ENCODE peak calls at places on chromosomes 7 and 10, in ten cellular contexts. Q is HFF-Myc, V is lower leg skin, A is SK-N-SH, N is fibroblast of villous mesenchyme, G is GM12864, I is neural crest cell, R is psoas muscle, S is MCF 10A, B is left lung. F is an unnamed sample.

GRCh38 chr10:125158528-125159485 is 1.6 kb downstream of the CTBP2 start:
- DNase-seq in Q (no peak), V (peak; percentile 87), A (peak; percentile 81), N (peak; percentile 76), G (no peak), I (no peak), R (peak; percentile 78), S (peak; percentile 47), B (peak; percentile 52), F (peak; percentile 74)

GRCh38 chr10:14603539-14604102 is 171.1 kb downstream of the FAM107B start:
- DNase-seq in Q (no peak), V (no peak), A (peak; percentile 76), N (no peak), G (no peak), I (peak; percentile 23), R (peak; percentile 46), S (no peak), B (no peak), F (no peak)

GRCh38 chr7:44391171-44391570 is 65.8 kb upstream of the CAMK2B start:
- DNase-seq in Q (no peak), V (peak; percentile 64), A (no peak), N (no peak), G (no peak), I (no peak), R (no peak), S (no peak), B (no peak), F (no peak)

GRCh38 chr7:64882341-64883112 is 20.5 kb upstream of the ZNF273 start:
- DNase-seq in Q (no peak), V (peak; percentile 89), A (peak; percentile 41), N (peak; percentile 27), G (no peak), I (no peak), R (peak; percentile 85), S (no peak), B (peak; percentile 59), F (peak; percentile 41)

GRCh38 chr7:130854481-130854880 is 120.5 kb upstream of the KLF14 start:
- DNase-seq in Q (no peak), V (no peak), A (no peak), N (no peak), G (no peak), I (no peak), R (no peak), S (no peak), B (no peak), F (no peak)

GRCh38 chr7:139692723-139693122 is 85.1 kb downstream of the HIPK2 start:
- DNase-seq in Q (no peak), V (peak; percentile 53), A (no peak), N (no peak), G (no peak), I (no peak), R (no peak), S (no peak), B (no peak), F (no peak)

GRCh38 chr7:47258798-47259197 is 323.1 kb downstream of the TNS3 start:
- DNase-seq in Q (no peak), V (no peak), A (no peak), N (no peak), G (no peak), I (no peak), R (no peak), S (peak; percentile 29), B (no peak), F (no peak)

GRCh38 chr10:48383393-48383792 is 76.9 kb downstream of the MAPK8 start:
- DNase-seq in Q (no peak), V (no peak), A (no peak), N (peak; percentile 47), G (no peak), I (no peak), R (no peak), S (no peak), B (no peak), F (no peak)

DNA sequence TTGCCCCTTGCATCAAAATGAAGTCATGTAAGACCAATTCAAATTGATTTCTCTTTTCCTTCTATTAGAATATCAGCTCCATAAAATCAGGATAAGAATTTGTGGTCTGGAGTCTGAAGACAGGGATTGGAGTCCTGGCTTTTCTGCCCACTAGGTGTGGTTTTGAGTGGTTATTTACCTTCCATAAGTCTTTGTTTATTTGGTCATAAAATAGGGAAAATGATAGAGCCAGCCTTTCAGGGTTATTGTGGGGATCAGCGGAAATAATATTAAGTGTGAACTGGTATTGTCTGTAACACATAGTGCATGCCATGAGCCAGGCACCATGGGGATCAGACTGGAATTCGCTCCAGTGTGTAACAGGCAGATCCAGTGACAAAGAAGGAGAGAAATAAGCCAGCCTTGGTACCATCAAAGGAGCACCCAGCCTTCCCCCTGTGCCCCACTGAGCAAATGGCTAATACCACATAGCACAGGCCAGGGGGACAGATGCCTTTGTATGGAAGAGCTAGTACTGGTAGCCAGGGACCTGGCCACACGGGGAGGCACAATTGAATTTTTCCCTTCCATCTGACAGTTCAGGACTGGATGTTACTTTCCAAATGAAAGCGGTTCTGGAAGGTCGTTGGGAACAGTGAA is 509.7 kb upstream of the PODXL start:
- DNase-seq in Q (no peak), V (no peak), A (no peak), N (no peak), G (no peak), I (no peak), R (no peak), S (no peak), B (no peak), F (no peak)
- TF ChIP-seq CTCF in Q (no peak), V (no peak), A (no peak), N (no peak), G (no peak), I (no peak), R (no peak), S (no peak), B (no peak), F (no peak)

GRCh38 chr7:151856516-151856915 is 20.4 kb downstream of the PRKAG2 start:
- DNase-seq in Q (no peak), V (no peak), A (no peak), N (no peak), G (no peak), I (no peak), R (peak; percentile 28), S (no peak), B (no peak), F (no peak)

GRCh38 chr7:151853896-151854807 is 22.8 kb downstream of the PRKAG2 start:
- DNase-seq in Q (no peak), V (peak; percentile 93), A (peak; percentile 55), N (no peak), G (no peak), I (no peak), R (peak; percentile 83), S (no peak), B (no peak), F (no peak)

GRCh38 chr7:151857866-151858440 is 19.0 kb downstream of the PRKAG2 start:
- DNase-seq in Q (no peak), V (no peak), A (no peak), N (no peak), G (no peak), I (no peak), R (peak; percentile 27), S (no peak), B (no peak), F (no peak)

GRCh38 chr7:151857412-151857811 is 19.5 kb downstream of the PRKAG2 start:
- DNase-seq in Q (no peak), V (no peak), A (no peak), N (no peak), G (no peak), I (no peak), R (peak; percentile 41), S (no peak), B (no peak), F (no peak)

GRCh38 chr7:151856098-151856497 is 20.8 kb downstream of the PRKAG2 start:
- DNase-seq in Q (no peak), V (no peak), A (no peak), N (no peak), G (no peak), I (no peak), R (peak; percentile 34), S (no peak), B (no peak), F (no peak)
- TF ChIP-seq CTCF in Q (no peak), V (no peak), A (peak; percentile 20), N (no peak), G (no peak), I (peak; percentile 41), R (no peak), S (peak; percentile 7), B (no peak), F (no peak)

GRCh38 chr10:110969183-110969582 is 49.8 kb downstream of the SHOC2 start:
- DNase-seq in Q (no peak), V (no peak), A (no peak), N (no peak), G (no peak), I (no peak), R (no peak), S (no peak), B (no peak), F (no peak)

GRCh38 chr10:110972231-110973134 is 53.1 kb downstream of the SHOC2 start:
- DNase-seq in Q (no peak), V (no peak), A (no peak), N (no peak), G (no peak), I (no peak), R (no peak), S (no peak), B (no peak), F (no peak)

GRCh38 chr10:110976577-110976976 is 57.2 kb downstream of the SHOC2 start:
- DNase-seq in Q (no peak), V (no peak), A (no peak), N (no peak), G (no peak), I (no peak), R (no peak), S (no peak), B (no peak), F (no peak)

GRCh38 chr10:110971638-110972037 is 52.2 kb downstream of the SHOC2 start:
- DNase-seq in Q (no peak), V (no peak), A (no peak), N (no peak), G (no peak), I (no peak), R (no peak), S (no peak), B (no peak), F (no peak)

GRCh38 chr10:110973400-110973799 is 54.0 kb downstream of the SHOC2 start:
- DNase-seq in Q (no peak), V (no peak), A (no peak), N (no peak), G (no peak), I (no peak), R (no peak), S (no peak), B (no peak), F (no peak)
- TF ChIP-seq CTCF in Q (no peak), V (no peak), A (no peak), N (no peak), G (no peak), I (no peak), R (no peak), S (no peak), B (no peak), F (no peak)

GRCh38 chr10:130424418-130424817 is 288.2 kb downstream of the GLRX3 start:
- DNase-seq in Q (no peak), V (no peak), A (no peak), N (no peak), G (no peak), I (no peak), R (no peak), S (no peak), B (no peak), F (no peak)

GRCh38 chr10:130421909-130422308 is 285.7 kb downstream of the GLRX3 start:
- DNase-seq in Q (no peak), V (peak; percentile 61), A (no peak), N (no peak), G (no peak), I (no peak), R (no peak), S (no peak), B (no peak), F (no peak)

GRCh38 chr10:130425169-130425568 is 289.0 kb downstream of the GLRX3 start:
- DNase-seq in Q (no peak), V (peak; percentile 50), A (no peak), N (no peak), G (no peak), I (no peak), R (no peak), S (no peak), B (no peak), F (no peak)

GRCh38 chr10:130423455-130424305 is 287.5 kb downstream of the GLRX3 start:
- DNase-seq in Q (no peak), V (peak; percentile 68), A (no peak), N (no peak), G (no peak), I (no peak), R (no peak), S (no peak), B (no peak), F (no peak)

GRCh38 chr10:130422366-130423324 is 286.5 kb downstream of the GLRX3 start:
- DNase-seq in Q (no peak), V (peak; percentile 52), A (no peak), N (no peak), G (no peak), I (no peak), R (no peak), S (no peak), B (no peak), F (no peak)
- TF ChIP-seq CTCF in Q (no peak), V (no peak), A (no peak), N (no peak), G (no peak), I (no peak), R (no peak), S (no peak), B (no peak), F (no peak)